ENCODE peak calls at places on chromosomes 7 and 10, in seven cellular contexts. K is M059J; U is activated CD4-positive, alpha-beta T cell treated with anti-CD3 and anti-CD28 coated beads, Interleukin-2, amount 10 ng/mL, durations not matched to agents 7 days and 5 days; N is NCI-H2081 treated with DMSO at 0.1 percent for 48 hours; R is anterior cingulate cortex; O is non-pigmented ciliary epithelial cell; L is BJ. F is an unnamed sample.

GRCh38 chr10:25072786-25073185 is 56.4 kb downstream of the THNSL1 start:
- DNase-seq in O (no peak), R (no peak), U (no peak), K (no peak), L (no peak), N (no peak), F (no peak)

GRCh38 chr7:151987748-151988529 is 31.7 kb downstream of the GALNTL5 start:
- DNase-seq in L (no peak), R (no peak), U (no peak), O (no peak), N (no peak), K (peak), F (peak)

GRCh38 chr10:102230264-102230860 is 4.3 kb downstream of the ELOVL3 start:
- DNase-seq in N (no peak), R (no peak), K (peak), U (no peak), L (no peak), O (no peak), F (no peak)

GRCh38 chr10:7795605-7796004 is 7.6 kb downstream of the ATP5F1C start:
- DNase-seq in O (no peak), U (no peak), N (no peak), R (no peak), L (no peak), K (peak), F (no peak)

GRCh38 chr10:3928569-3928968 is 143.6 kb upstream of the KLF6 start:
- DNase-seq in L (no peak), K (no peak), R (no peak), N (no peak), O (no peak), U (no peak), F (no peak)

GRCh38 chr7:30162622-30163124 is 27.9 kb downstream of the MTURN start:
- DNase-seq in U (peak), R (peak), O (peak), L (no peak), N (peak), K (peak), F (no peak)

GRCh38 chr10:14701466-14701865 is 73.2 kb downstream of the FAM107B start:
- DNase-seq in N (no peak), R (no peak), U (no peak), L (no peak), K (no peak), O (no peak), F (no peak)

GRCh38 chr10:33136271-33136670 is 178.2 kb upstream of the ITGB1 start:
- DNase-seq in N (no peak), O (no peak), L (no peak), U (no peak), K (peak), R (no peak), F (no peak)

GRCh38 chr10:61078542-61078941 is 134.6 kb upstream of the RHOBTB1 start:
- DNase-seq in O (no peak), K (no peak), R (no peak), N (no peak), L (no peak), U (no peak), F (no peak)

GRCh38 chr7:40622830-40623507 is 488.2 kb downstream of the SUGCT start:
- DNase-seq in R (no peak), U (no peak), L (no peak), N (no peak), O (no peak), K (no peak), F (no peak)

GRCh38 chr10:22369433-22370072 is 24.3 kb downstream of the SPAG6 start:
- DNase-seq in R (no peak), K (peak), L (no peak), O (no peak), N (no peak), U (no peak), F (no peak)

GRCh38 chr7:22269963-22270362 is 87.0 kb downstream of the RAPGEF5 start:
- DNase-seq in O (no peak), L (no peak), K (no peak), R (no peak), N (no peak), U (no peak), F (no peak)

GRCh38 chr10:8047452-8048280 is 6.8 kb upstream of the GATA3 start:
- DNase-seq in K (no peak), L (no peak), N (no peak), O (no peak), U (no peak), R (no peak), F (no peak)

GRCh38 chr10:97169911-97170693 is 15.7 kb downstream of the SLIT1 start:
- DNase-seq in N (no peak), U (no peak), O (no peak), R (no peak), L (no peak), K (peak), F (no peak)

GRCh38 chr10:66752714-66753113 is 173.1 kb upstream of the LRRTM3 start:
- DNase-seq in O (no peak), K (peak), N (no peak), L (no peak), U (no peak), R (no peak), F (no peak)

GRCh38 chr10:122463466-122464157 is 2.3 kb downstream of the HTRA1 start:
- DNase-seq in R (no peak), K (no peak), L (no peak), U (no peak), O (no peak), N (no peak), F (peak)

GRCh38 chr10:70780370-70780760 is 4.8 kb downstream of the TBATA start:
- DNase-seq in L (no peak), U (no peak), O (no peak), N (no peak), R (no peak), K (no peak), F (no peak)

GRCh38 chr7:68038621-68039314 is 1042.1 kb downstream of the TYW1 start:
- DNase-seq in L (no peak), U (no peak), N (no peak), R (no peak), O (no peak), K (peak), F (no peak)